ENCODE peak calls at places on chromosome 7, in nine cellular contexts. One of them, this sample, is unnamed.

GRCh38 chr7:6436385-6436685 is 11.4 kb downstream of the DAGLB start:
- DNase-seq in upper lobe of right lung: no peak
- DNase-seq in endothelial cell: no peak
- DNase-seq in AG09319: no peak
- DNase-seq in activated T-cell treated with anti-CD3 and anti-CD28 coated beads, Interleukin-2, amount 50 U/mL, for 4 hours: no peak
- DNase-seq in IMR-90: no peak
- DNase-seq in EH: no peak
- DNase-seq in H7: no peak
- DNase-seq in H4: no peak
- DNase-seq in this sample: peak; percentile 82

GRCh38 chr7:63096141-63096540 is 902.5 kb upstream of the ZNF722 start:
- DNase-seq in upper lobe of right lung: no peak
- DNase-seq in IMR-90: no peak
- DNase-seq in EH: no peak
- DNase-seq in H4: no peak
- DNase-seq in endothelial cell: no peak
- DNase-seq in activated T-cell treated with anti-CD3 and anti-CD28 coated beads, Interleukin-2, amount 50 U/mL, for 4 hours: no peak
- DNase-seq in H7: no peak
- DNase-seq in AG09319: no peak
- DNase-seq in this sample: no peak

GRCh38 chr7:108181073-108181985 is 51.2 kb upstream of the LAMB4 start:
- DNase-seq in AG09319: peak; percentile 30
- DNase-seq in upper lobe of right lung: no peak
- DNase-seq in IMR-90: peak; percentile 67
- DNase-seq in EH: peak; percentile 63
- DNase-seq in H4: peak; percentile 34
- DNase-seq in endothelial cell: no peak
- DNase-seq in activated T-cell treated with anti-CD3 and anti-CD28 coated beads, Interleukin-2, amount 50 U/mL, for 4 hours: no peak
- DNase-seq in H7: peak; percentile 41
- DNase-seq in this sample: peak; percentile 55

GRCh38 chr7:91288208-91288824 is 24.1 kb downstream of the FZD1 start:
- DNase-seq in H7: no peak
- DNase-seq in AG09319: no peak
- DNase-seq in EH: no peak
- DNase-seq in upper lobe of right lung: no peak
- DNase-seq in endothelial cell: peak; percentile 70
- DNase-seq in IMR-90: no peak
- DNase-seq in H4: no peak
- DNase-seq in activated T-cell treated with anti-CD3 and anti-CD28 coated beads, Interleukin-2, amount 50 U/mL, for 4 hours: no peak
- DNase-seq in this sample: peak; percentile 54

GRCh38 chr7:11168622-11169170 is 195.0 kb downstream of the PHF14 start:
- DNase-seq in EH: no peak
- DNase-seq in IMR-90: no peak
- DNase-seq in AG09319: no peak
- DNase-seq in H4: no peak
- DNase-seq in activated T-cell treated with anti-CD3 and anti-CD28 coated beads, Interleukin-2, amount 50 U/mL, for 4 hours: no peak
- DNase-seq in upper lobe of right lung: no peak
- DNase-seq in endothelial cell: no peak
- DNase-seq in H7: no peak
- DNase-seq in this sample: no peak

GRCh38 chr7:1189986-1190772 is 30.2 kb upstream of the ZFAND2A start:
- DNase-seq in H7: no peak
- DNase-seq in AG09319: no peak
- DNase-seq in H4: no peak
- DNase-seq in IMR-90: no peak
- DNase-seq in activated T-cell treated with anti-CD3 and anti-CD28 coated beads, Interleukin-2, amount 50 U/mL, for 4 hours: no peak
- DNase-seq in endothelial cell: no peak
- DNase-seq in EH: no peak
- DNase-seq in upper lobe of right lung: no peak
- DNase-seq in this sample: no peak

GRCh38 chr7:81500631-81501030 is 269.2 kb downstream of the HGF start:
- DNase-seq in H4: no peak
- DNase-seq in AG09319: no peak
- DNase-seq in IMR-90: no peak
- DNase-seq in upper lobe of right lung: no peak
- DNase-seq in EH: no peak
- DNase-seq in endothelial cell: no peak
- DNase-seq in H7: no peak
- DNase-seq in activated T-cell treated with anti-CD3 and anti-CD28 coated beads, Interleukin-2, amount 50 U/mL, for 4 hours: no peak
- DNase-seq in this sample: no peak

GRCh38 chr7:73504017-73504416 is 18.1 kb downstream of the BAZ1B start:
- DNase-seq in IMR-90: no peak
- DNase-seq in activated T-cell treated with anti-CD3 and anti-CD28 coated beads, Interleukin-2, amount 50 U/mL, for 4 hours: no peak
- DNase-seq in EH: peak; percentile 7
- DNase-seq in H4: no peak
- DNase-seq in endothelial cell: no peak
- DNase-seq in upper lobe of right lung: no peak
- DNase-seq in H7: no peak
- DNase-seq in AG09319: no peak
- DNase-seq in this sample: no peak

GRCh38 chr7:28958235-28958945 is at the start of gene TRIL:
- DNase-seq in endothelial cell: peak; percentile 43
- DNase-seq in IMR-90: peak; percentile 50
- DNase-seq in upper lobe of right lung: peak; percentile 87
- DNase-seq in AG09319: peak; percentile 35
- DNase-seq in activated T-cell treated with anti-CD3 and anti-CD28 coated beads, Interleukin-2, amount 50 U/mL, for 4 hours: no peak
- DNase-seq in H7: peak; percentile 85
- DNase-seq in EH: peak; percentile 59
- DNase-seq in H4: no peak
- DNase-seq in this sample: peak; percentile 76

GRCh38 chr7:75944507-75944906 is 29.6 kb downstream of the POR start:
- DNase-seq in H7: no peak
- DNase-seq in activated T-cell treated with anti-CD3 and anti-CD28 coated beads, Interleukin-2, amount 50 U/mL, for 4 hours: no peak
- DNase-seq in H4: no peak
- DNase-seq in EH: no peak
- DNase-seq in endothelial cell: no peak
- DNase-seq in IMR-90: no peak
- DNase-seq in upper lobe of right lung: no peak
- DNase-seq in AG09319: no peak
- DNase-seq in this sample: no peak

GRCh38 chr7:90660819-90661218 is 64.7 kb downstream of the CDK14 start:
- DNase-seq in IMR-90: no peak
- DNase-seq in activated T-cell treated with anti-CD3 and anti-CD28 coated beads, Interleukin-2, amount 50 U/mL, for 4 hours: no peak
- DNase-seq in endothelial cell: no peak
- DNase-seq in H4: no peak
- DNase-seq in EH: no peak
- DNase-seq in upper lobe of right lung: no peak
- DNase-seq in AG09319: no peak
- DNase-seq in H7: no peak
- DNase-seq in this sample: no peak

GRCh38 chr7:82694020-82694419 is 250.4 kb upstream of the CACNA2D1 start:
- DNase-seq in endothelial cell: no peak
- DNase-seq in H4: no peak
- DNase-seq in IMR-90: no peak
- DNase-seq in activated T-cell treated with anti-CD3 and anti-CD28 coated beads, Interleukin-2, amount 50 U/mL, for 4 hours: no peak
- DNase-seq in AG09319: no peak
- DNase-seq in H7: no peak
- DNase-seq in upper lobe of right lung: no peak
- DNase-seq in EH: no peak
- DNase-seq in this sample: no peak

GRCh38 chr7:120675076-120675475 is 182.9 kb downstream of the TSPAN12 start:
- DNase-seq in H7: no peak
- DNase-seq in IMR-90: no peak
- DNase-seq in activated T-cell treated with anti-CD3 and anti-CD28 coated beads, Interleukin-2, amount 50 U/mL, for 4 hours: no peak
- DNase-seq in EH: no peak
- DNase-seq in AG09319: no peak
- DNase-seq in upper lobe of right lung: no peak
- DNase-seq in H4: no peak
- DNase-seq in endothelial cell: no peak
- DNase-seq in this sample: no peak

GRCh38 chr7:2163565-2163964 is 69.2 kb downstream of the MAD1L1 start:
- DNase-seq in IMR-90: no peak
- DNase-seq in activated T-cell treated with anti-CD3 and anti-CD28 coated beads, Interleukin-2, amount 50 U/mL, for 4 hours: no peak
- DNase-seq in H4: no peak
- DNase-seq in upper lobe of right lung: peak; percentile 40
- DNase-seq in H7: peak; percentile 43
- DNase-seq in AG09319: no peak
- DNase-seq in endothelial cell: no peak
- DNase-seq in EH: no peak
- DNase-seq in this sample: no peak

GRCh38 chr7:83546586-83546985 is 102.4 kb downstream of the SEMA3E start:
- DNase-seq in H4: no peak
- DNase-seq in IMR-90: peak; percentile 63
- DNase-seq in H7: no peak
- DNase-seq in endothelial cell: no peak
- DNase-seq in activated T-cell treated with anti-CD3 and anti-CD28 coated beads, Interleukin-2, amount 50 U/mL, for 4 hours: no peak
- DNase-seq in upper lobe of right lung: no peak
- DNase-seq in AG09319: no peak
- DNase-seq in EH: no peak
- DNase-seq in this sample: no peak

GRCh38 chr7:132575987-132576722 is at the start of gene PLXNA4:
- DNase-seq in upper lobe of right lung: no peak
- DNase-seq in endothelial cell: no peak
- DNase-seq in H7: peak; percentile 75
- DNase-seq in IMR-90: no peak
- DNase-seq in EH: no peak
- DNase-seq in activated T-cell treated with anti-CD3 and anti-CD28 coated beads, Interleukin-2, amount 50 U/mL, for 4 hours: no peak
- DNase-seq in AG09319: no peak
- DNase-seq in H4: no peak
- DNase-seq in this sample: peak; percentile 54

GRCh38 chr7:47413526-47414341 is 168.2 kb downstream of the TNS3 start:
- DNase-seq in upper lobe of right lung: no peak
- DNase-seq in IMR-90: no peak
- DNase-seq in EH: no peak
- DNase-seq in endothelial cell: no peak
- DNase-seq in AG09319: no peak
- DNase-seq in activated T-cell treated with anti-CD3 and anti-CD28 coated beads, Interleukin-2, amount 50 U/mL, for 4 hours: no peak
- DNase-seq in H7: no peak
- DNase-seq in H4: no peak
- DNase-seq in this sample: no peak

GRCh38 chr7:50156746-50157145 is 63.7 kb upstream of the ZPBP start:
- DNase-seq in AG09319: no peak
- DNase-seq in endothelial cell: peak; percentile 37
- DNase-seq in H7: no peak
- DNase-seq in upper lobe of right lung: no peak
- DNase-seq in H4: no peak
- DNase-seq in IMR-90: no peak
- DNase-seq in activated T-cell treated with anti-CD3 and anti-CD28 coated beads, Interleukin-2, amount 50 U/mL, for 4 hours: no peak
- DNase-seq in EH: no peak
- DNase-seq in this sample: no peak

GRCh38 chr7:107079212-107079940 is 34.9 kb downstream of the PRKAR2B start:
- DNase-seq in EH: no peak
- DNase-seq in activated T-cell treated with anti-CD3 and anti-CD28 coated beads, Interleukin-2, amount 50 U/mL, for 4 hours: no peak
- DNase-seq in endothelial cell: no peak
- DNase-seq in H7: no peak
- DNase-seq in IMR-90: no peak
- DNase-seq in H4: no peak
- DNase-seq in AG09319: no peak
- DNase-seq in upper lobe of right lung: no peak
- DNase-seq in this sample: no peak

GRCh38 chr7:925601-926000 is 28.9 kb downstream of the ADAP1 start:
- DNase-seq in endothelial cell: no peak
- DNase-seq in IMR-90: no peak
- DNase-seq in AG09319: no peak
- DNase-seq in H7: no peak
- DNase-seq in H4: no peak
- DNase-seq in EH: no peak
- DNase-seq in activated T-cell treated with anti-CD3 and anti-CD28 coated beads, Interleukin-2, amount 50 U/mL, for 4 hours: peak; percentile 66
- DNase-seq in upper lobe of right lung: peak; percentile 69
- DNase-seq in this sample: no peak

GRCh38 chr7:50632561-50633413 is 67.6 kb upstream of the DDC start:
- DNase-seq in upper lobe of right lung: peak; percentile 66
- DNase-seq in activated T-cell treated with anti-CD3 and anti-CD28 coated beads, Interleukin-2, amount 50 U/mL, for 4 hours: peak; percentile 53
- DNase-seq in endothelial cell: peak; percentile 65
- DNase-seq in EH: peak; percentile 61
- DNase-seq in IMR-90: peak; percentile 50
- DNase-seq in AG09319: no peak
- DNase-seq in H7: peak; percentile 84
- DNase-seq in H4: peak; percentile 79
- DNase-seq in this sample: peak; percentile 68

GRCh38 chr7:77415822-77416620 is at the start of gene GSAP:
- DNase-seq in EH: peak; percentile 49
- DNase-seq in activated T-cell treated with anti-CD3 and anti-CD28 coated beads, Interleukin-2, amount 50 U/mL, for 4 hours: peak; percentile 44
- DNase-seq in H7: peak; percentile 82
- DNase-seq in endothelial cell: peak; percentile 41
- DNase-seq in upper lobe of right lung: peak; percentile 92
- DNase-seq in H4: no peak
- DNase-seq in AG09319: no peak
- DNase-seq in IMR-90: no peak
- DNase-seq in this sample: peak; percentile 58

GRCh38 chr7:101315336-101315735 is 6.3 kb downstream of the IFT22 start:
- DNase-seq in AG09319: no peak
- DNase-seq in H4: peak; percentile 32
- DNase-seq in EH: peak; percentile 52
- DNase-seq in endothelial cell: peak; percentile 56
- DNase-seq in upper lobe of right lung: no peak
- DNase-seq in IMR-90: peak; percentile 49
- DNase-seq in H7: peak; percentile 71
- DNase-seq in activated T-cell treated with anti-CD3 and anti-CD28 coated beads, Interleukin-2, amount 50 U/mL, for 4 hours: peak; percentile 45
- DNase-seq in this sample: no peak

GRCh38 chr7:47931788-47932425 is 16.4 kb downstream of the PKD1L1 start:
- DNase-seq in IMR-90: peak; percentile 76
- DNase-seq in upper lobe of right lung: no peak
- DNase-seq in H7: no peak
- DNase-seq in EH: peak; percentile 60
- DNase-seq in AG09319: peak; percentile 36
- DNase-seq in activated T-cell treated with anti-CD3 and anti-CD28 coated beads, Interleukin-2, amount 50 U/mL, for 4 hours: no peak
- DNase-seq in H4: no peak
- DNase-seq in endothelial cell: no peak
- DNase-seq in this sample: no peak

GRCh38 chr7:89857767-89858166 is 296.5 kb upstream of the STEAP1 start:
- DNase-seq in AG09319: no peak
- DNase-seq in H4: no peak
- DNase-seq in H7: no peak
- DNase-seq in endothelial cell: no peak
- DNase-seq in EH: no peak
- DNase-seq in upper lobe of right lung: no peak
- DNase-seq in activated T-cell treated with anti-CD3 and anti-CD28 coated beads, Interleukin-2, amount 50 U/mL, for 4 hours: no peak
- DNase-seq in IMR-90: no peak
- DNase-seq in this sample: no peak

GRCh38 chr7:32115831-32116230 is 45.6 kb upstream of the PDE1C start:
- DNase-seq in activated T-cell treated with anti-CD3 and anti-CD28 coated beads, Interleukin-2, amount 50 U/mL, for 4 hours: no peak
- DNase-seq in AG09319: no peak
- DNase-seq in IMR-90: peak; percentile 65
- DNase-seq in endothelial cell: no peak
- DNase-seq in upper lobe of right lung: no peak
- DNase-seq in H4: no peak
- DNase-seq in H7: no peak
- DNase-seq in EH: peak; percentile 98
- DNase-seq in this sample: no peak

GRCh38 chr7:128939861-128940410 is 2.2 kb downstream of the IRF5 start:
- DNase-seq in activated T-cell treated with anti-CD3 and anti-CD28 coated beads, Interleukin-2, amount 50 U/mL, for 4 hours: no peak
- DNase-seq in EH: no peak
- DNase-seq in AG09319: no peak
- DNase-seq in H4: no peak
- DNase-seq in endothelial cell: no peak
- DNase-seq in H7: peak; percentile 53
- DNase-seq in IMR-90: no peak
- DNase-seq in upper lobe of right lung: peak; percentile 70
- DNase-seq in this sample: peak; percentile 29

GRCh38 chr7:27091936-27092752 is 3.7 kb downstream of the HOXA1 start:
- DNase-seq in upper lobe of right lung: no peak
- DNase-seq in activated T-cell treated with anti-CD3 and anti-CD28 coated beads, Interleukin-2, amount 50 U/mL, for 4 hours: no peak
- DNase-seq in AG09319: no peak
- DNase-seq in H7: peak; percentile 74
- DNase-seq in H4: peak; percentile 53
- DNase-seq in IMR-90: no peak
- DNase-seq in EH: no peak
- DNase-seq in endothelial cell: no peak
- DNase-seq in this sample: no peak

GRCh38 chr7:107394831-107395230 is 75.0 kb upstream of the GPR22 start:
- DNase-seq in IMR-90: peak; percentile 72
- DNase-seq in H7: no peak
- DNase-seq in endothelial cell: no peak
- DNase-seq in EH: peak; percentile 78
- DNase-seq in H4: no peak
- DNase-seq in activated T-cell treated with anti-CD3 and anti-CD28 coated beads, Interleukin-2, amount 50 U/mL, for 4 hours: no peak
- DNase-seq in upper lobe of right lung: no peak
- DNase-seq in AG09319: no peak
- DNase-seq in this sample: no peak

GRCh38 chr7:135670179-135670578 is 7.9 kb downstream of the STMP1 start:
- DNase-seq in AG09319: no peak
- DNase-seq in H4: no peak
- DNase-seq in upper lobe of right lung: no peak
- DNase-seq in IMR-90: peak; percentile 86
- DNase-seq in H7: no peak
- DNase-seq in activated T-cell treated with anti-CD3 and anti-CD28 coated beads, Interleukin-2, amount 50 U/mL, for 4 hours: no peak
- DNase-seq in EH: peak; percentile 85
- DNase-seq in endothelial cell: no peak
- DNase-seq in this sample: no peak

This sample was measured in D341Med.